ENCODE peak calls at places on chromosomes 6 and 20, in six cellular contexts. One of them, this sample, is unnamed.

GRCh38 chr20:32562495-32562911 is 22.6 kb downstream of the NOL4L start:
- DNase-seq in ovary: no peak
- DNase-seq in omental fat pad: no peak
- DNase-seq in GM13976: no peak
- DNase-seq in IMR-90: no peak
- DNase-seq in fibroblast of mammary gland: no peak
- DNase-seq in this sample: no peak

GRCh38 chr6:68777956-68778355 is 142.9 kb downstream of the ADGRB3 start:
- DNase-seq in omental fat pad: no peak
- DNase-seq in GM13976: no peak
- DNase-seq in ovary: no peak
- DNase-seq in IMR-90: peak; percentile 2
- DNase-seq in fibroblast of mammary gland: peak; percentile 62
- DNase-seq in this sample: no peak

GRCh38 chr6:84218091-84218490 is 9.4 kb downstream of the CEP162 start:
- DNase-seq in ovary: no peak
- DNase-seq in IMR-90: no peak
- DNase-seq in fibroblast of mammary gland: no peak
- DNase-seq in GM13976: no peak
- DNase-seq in omental fat pad: no peak
- DNase-seq in this sample: no peak

GRCh38 chr6:66930559-66931290 is 1223.7 kb upstream of the EYS start:
- DNase-seq in ovary: no peak
- DNase-seq in omental fat pad: no peak
- DNase-seq in IMR-90: peak; percentile 12
- DNase-seq in GM13976: no peak
- DNase-seq in fibroblast of mammary gland: peak; percentile 19
- DNase-seq in this sample: no peak

GRCh38 chr6:10033223-10033829 is 381.5 kb downstream of the TFAP2A start:
- DNase-seq in ovary: no peak
- DNase-seq in fibroblast of mammary gland: no peak
- DNase-seq in IMR-90: no peak
- DNase-seq in GM13976: no peak
- DNase-seq in omental fat pad: no peak
- DNase-seq in this sample: no peak

GRCh38 chr6:5660772-5661171 is 346.0 kb downstream of the NRN1 start:
- DNase-seq in IMR-90: no peak
- DNase-seq in GM13976: no peak
- DNase-seq in fibroblast of mammary gland: no peak
- DNase-seq in ovary: no peak
- DNase-seq in omental fat pad: no peak
- DNase-seq in this sample: no peak

GRCh38 chr20:36147707-36148106 is 6.8 kb upstream of the EPB41L1 start:
- DNase-seq in fibroblast of mammary gland: peak; percentile 81
- DNase-seq in omental fat pad: no peak
- DNase-seq in GM13976: no peak
- DNase-seq in ovary: no peak
- DNase-seq in IMR-90: peak; percentile 81
- DNase-seq in this sample: peak; percentile 84

GRCh38 chr6:2450546-2450945 is 205.1 kb upstream of the GMDS start:
- DNase-seq in ovary: no peak
- DNase-seq in GM13976: no peak
- DNase-seq in omental fat pad: no peak
- DNase-seq in fibroblast of mammary gland: no peak
- DNase-seq in IMR-90: no peak
- DNase-seq in this sample: no peak

GRCh38 chr6:108888745-108889144 is 40.5 kb downstream of the ARMC2 start:
- DNase-seq in IMR-90: no peak
- DNase-seq in GM13976: no peak
- DNase-seq in ovary: no peak
- DNase-seq in omental fat pad: no peak
- DNase-seq in fibroblast of mammary gland: no peak
- DNase-seq in this sample: no peak

GRCh38 chr6:151425561-151425960 is 26.4 kb downstream of the RMND1 start:
- DNase-seq in GM13976: no peak
- DNase-seq in IMR-90: peak; percentile 20
- DNase-seq in omental fat pad: no peak
- DNase-seq in ovary: no peak
- DNase-seq in fibroblast of mammary gland: peak; percentile 18
- DNase-seq in this sample: no peak

GRCh38 chr20:34709836-34710567 is 5.9 kb downstream of the TP53INP2 start:
- DNase-seq in omental fat pad: no peak
- DNase-seq in fibroblast of mammary gland: peak; percentile 53
- DNase-seq in GM13976: peak; percentile 80
- DNase-seq in IMR-90: peak; percentile 51
- DNase-seq in ovary: peak; percentile 69
- DNase-seq in this sample: no peak

GRCh38 chr6:85361643-85362014 is 88.3 kb upstream of the NT5E start:
- DNase-seq in GM13976: no peak
- DNase-seq in ovary: peak; percentile 36
- DNase-seq in IMR-90: no peak
- DNase-seq in omental fat pad: no peak
- DNase-seq in fibroblast of mammary gland: no peak
- DNase-seq in this sample: no peak

GRCh38 chr20:10250902-10251301 is 32.3 kb downstream of the SNAP25 start:
- DNase-seq in GM13976: no peak
- DNase-seq in ovary: no peak
- DNase-seq in IMR-90: no peak
- DNase-seq in omental fat pad: no peak
- DNase-seq in fibroblast of mammary gland: no peak
- DNase-seq in this sample: no peak

GRCh38 chr20:34643919-34644318 is 33.0 kb downstream of the PIGU start:
- DNase-seq in omental fat pad: no peak
- DNase-seq in IMR-90: peak; percentile 91
- DNase-seq in ovary: no peak
- DNase-seq in GM13976: no peak
- DNase-seq in fibroblast of mammary gland: peak; percentile 90
- DNase-seq in this sample: peak; percentile 92

GRCh38 chr20:34988176-34988540 is 32.5 kb downstream of the MYH7B start:
- DNase-seq in omental fat pad: no peak
- DNase-seq in fibroblast of mammary gland: peak; percentile 23
- DNase-seq in GM13976: no peak
- DNase-seq in ovary: no peak
- DNase-seq in IMR-90: peak; percentile 10
- DNase-seq in this sample: no peak

GRCh38 chr6:40536442-40536841 is 50.7 kb downstream of the LRFN2 start:
- DNase-seq in ovary: no peak
- DNase-seq in IMR-90: no peak
- DNase-seq in GM13976: no peak
- DNase-seq in omental fat pad: no peak
- DNase-seq in fibroblast of mammary gland: no peak
- DNase-seq in this sample: no peak
- TF ChIP-seq CTCF in ovary: no peak
- TF ChIP-seq CTCF in IMR-90: no peak
- TF ChIP-seq CTCF in GM13976: no peak
- TF ChIP-seq CTCF in omental fat pad: no peak
- TF ChIP-seq CTCF in fibroblast of mammary gland: peak; percentile 4
- TF ChIP-seq CTCF in this sample: peak; percentile 13

DNA sequence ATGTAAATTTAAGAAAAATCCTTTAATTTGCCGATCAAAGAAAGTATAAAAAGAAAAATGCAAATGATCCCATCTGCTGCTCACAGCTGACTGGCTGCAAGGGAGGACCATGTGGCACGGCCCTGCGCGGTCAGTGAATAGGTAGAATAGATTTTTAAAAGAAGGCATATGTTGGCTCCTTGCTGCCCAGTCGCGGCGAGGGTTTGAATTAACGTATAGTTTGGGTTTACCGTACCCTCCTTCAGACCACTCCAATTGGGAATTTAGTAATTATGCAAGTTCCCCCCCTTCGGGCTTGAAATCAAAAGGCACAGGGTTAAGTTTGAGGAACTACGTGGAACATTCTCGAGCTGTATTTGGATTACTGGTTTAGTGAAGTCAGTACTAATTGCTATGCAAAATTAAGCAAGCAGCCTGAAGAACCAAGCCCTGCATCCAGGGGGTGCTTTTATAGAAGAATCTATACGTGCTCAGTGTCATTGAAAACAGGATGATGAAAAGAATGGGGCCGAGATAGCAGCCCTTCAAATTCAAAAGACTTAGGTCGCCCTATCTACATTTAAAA is 1.1 kb upstream of the BEND3 start:
- DNase-seq in GM13976: no peak
- DNase-seq in ovary: no peak
- DNase-seq in IMR-90: no peak
- DNase-seq in fibroblast of mammary gland: no peak
- DNase-seq in omental fat pad: no peak
- DNase-seq in this sample: no peak
- TF ChIP-seq CTCF in GM13976: no peak
- TF ChIP-seq CTCF in ovary: no peak
- TF ChIP-seq CTCF in IMR-90: peak; percentile 9
- TF ChIP-seq CTCF in fibroblast of mammary gland: peak; percentile 16
- TF ChIP-seq CTCF in omental fat pad: no peak
- TF ChIP-seq CTCF in this sample: no peak

GRCh38 chr6:42301986-42302385 is 84.3 kb upstream of the MRPS10 start:
- DNase-seq in ovary: no peak
- DNase-seq in fibroblast of mammary gland: no peak
- DNase-seq in IMR-90: no peak
- DNase-seq in omental fat pad: no peak
- DNase-seq in GM13976: no peak
- DNase-seq in this sample: no peak

GRCh38 chr6:42304313-42304712 is 86.7 kb upstream of the MRPS10 start:
- DNase-seq in ovary: no peak
- DNase-seq in GM13976: no peak
- DNase-seq in IMR-90: peak; percentile 31
- DNase-seq in omental fat pad: no peak
- DNase-seq in fibroblast of mammary gland: no peak
- DNase-seq in this sample: no peak

GRCh38 chr6:42302441-42302840 is 84.8 kb upstream of the MRPS10 start:
- DNase-seq in IMR-90: peak; percentile 47
- DNase-seq in GM13976: no peak
- DNase-seq in ovary: no peak
- DNase-seq in omental fat pad: no peak
- DNase-seq in fibroblast of mammary gland: no peak
- DNase-seq in this sample: no peak

GRCh38 chr6:42306439-42307140 is 88.9 kb upstream of the MRPS10 start:
- DNase-seq in omental fat pad: no peak
- DNase-seq in GM13976: no peak
- DNase-seq in IMR-90: no peak
- DNase-seq in ovary: no peak
- DNase-seq in fibroblast of mammary gland: no peak
- DNase-seq in this sample: no peak

DNA sequence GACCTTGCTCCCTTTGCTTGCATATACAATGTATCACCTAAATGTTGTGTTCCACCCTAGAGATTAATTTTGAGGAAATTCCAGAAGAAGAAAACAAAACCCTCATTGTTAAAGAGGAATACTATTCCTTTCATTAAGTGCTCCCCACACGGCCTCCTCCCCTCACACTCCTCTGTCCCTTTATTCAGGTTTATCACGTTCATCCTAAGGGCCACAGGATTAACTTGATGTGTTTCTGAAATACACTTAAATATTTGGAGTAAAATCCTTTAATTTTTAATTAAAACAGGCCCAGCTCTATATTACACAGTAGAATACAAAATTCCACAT is 89.4 kb upstream of the MRPS10 start:
- DNase-seq in omental fat pad: no peak
- DNase-seq in IMR-90: no peak
- DNase-seq in GM13976: no peak
- DNase-seq in fibroblast of mammary gland: no peak
- DNase-seq in ovary: no peak
- DNase-seq in this sample: no peak
- TF ChIP-seq CTCF in omental fat pad: no peak
- TF ChIP-seq CTCF in IMR-90: no peak
- TF ChIP-seq CTCF in GM13976: no peak
- TF ChIP-seq CTCF in fibroblast of mammary gland: no peak
- TF ChIP-seq CTCF in ovary: no peak
- TF ChIP-seq CTCF in this sample: no peak

GRCh38 chr6:124389127-124389526 is 573.1 kb upstream of the RNF217 start:
- DNase-seq in IMR-90: no peak
- DNase-seq in omental fat pad: no peak
- DNase-seq in ovary: no peak
- DNase-seq in fibroblast of mammary gland: no peak
- DNase-seq in GM13976: no peak
- DNase-seq in this sample: no peak
- TF ChIP-seq CTCF in IMR-90: no peak
- TF ChIP-seq CTCF in omental fat pad: no peak
- TF ChIP-seq CTCF in ovary: no peak
- TF ChIP-seq CTCF in fibroblast of mammary gland: no peak
- TF ChIP-seq CTCF in GM13976: no peak
- TF ChIP-seq CTCF in this sample: no peak

GRCh38 chr6:38035478-38035877 is 216.0 kb downstream of the ZFAND3 start:
- DNase-seq in omental fat pad: no peak
- DNase-seq in GM13976: no peak
- DNase-seq in ovary: no peak
- DNase-seq in fibroblast of mammary gland: peak; percentile 12
- DNase-seq in IMR-90: no peak
- DNase-seq in this sample: no peak

GRCh38 chr6:38039497-38039896 is 220.0 kb downstream of the ZFAND3 start:
- DNase-seq in fibroblast of mammary gland: no peak
- DNase-seq in IMR-90: peak; percentile 58
- DNase-seq in GM13976: no peak
- DNase-seq in ovary: no peak
- DNase-seq in omental fat pad: no peak
- DNase-seq in this sample: no peak

GRCh38 chr6:38030380-38030779 is 210.9 kb downstream of the ZFAND3 start:
- DNase-seq in omental fat pad: no peak
- DNase-seq in fibroblast of mammary gland: no peak
- DNase-seq in IMR-90: no peak
- DNase-seq in ovary: no peak
- DNase-seq in GM13976: no peak
- DNase-seq in this sample: no peak

GRCh38 chr6:38033442-38033982 is 214.0 kb downstream of the ZFAND3 start:
- DNase-seq in IMR-90: no peak
- DNase-seq in fibroblast of mammary gland: no peak
- DNase-seq in GM13976: no peak
- DNase-seq in omental fat pad: no peak
- DNase-seq in ovary: no peak
- DNase-seq in this sample: no peak

GRCh38 chr6:38034269-38034914 is 214.9 kb downstream of the ZFAND3 start:
- DNase-seq in IMR-90: peak; percentile 79
- DNase-seq in ovary: no peak
- DNase-seq in GM13976: no peak
- DNase-seq in omental fat pad: no peak
- DNase-seq in fibroblast of mammary gland: peak; percentile 74
- DNase-seq in this sample: peak; percentile 45
- TF ChIP-seq CTCF in IMR-90: peak; percentile 66
- TF ChIP-seq CTCF in ovary: no peak
- TF ChIP-seq CTCF in GM13976: peak; percentile 38
- TF ChIP-seq CTCF in omental fat pad: no peak
- TF ChIP-seq CTCF in fibroblast of mammary gland: peak; percentile 75
- TF ChIP-seq CTCF in this sample: peak; percentile 66

GRCh38 chr6:50264995-50265571 is 215.4 kb upstream of the DEFB112 start:
- DNase-seq in fibroblast of mammary gland: no peak
- DNase-seq in omental fat pad: no peak
- DNase-seq in GM13976: no peak
- DNase-seq in ovary: no peak
- DNase-seq in IMR-90: no peak
- DNase-seq in this sample: no peak
- TF ChIP-seq CTCF in fibroblast of mammary gland: no peak
- TF ChIP-seq CTCF in omental fat pad: no peak
- TF ChIP-seq CTCF in GM13976: no peak
- TF ChIP-seq CTCF in ovary: no peak
- TF ChIP-seq CTCF in IMR-90: peak; percentile 13
- TF ChIP-seq CTCF in this sample: no peak

DNA sequence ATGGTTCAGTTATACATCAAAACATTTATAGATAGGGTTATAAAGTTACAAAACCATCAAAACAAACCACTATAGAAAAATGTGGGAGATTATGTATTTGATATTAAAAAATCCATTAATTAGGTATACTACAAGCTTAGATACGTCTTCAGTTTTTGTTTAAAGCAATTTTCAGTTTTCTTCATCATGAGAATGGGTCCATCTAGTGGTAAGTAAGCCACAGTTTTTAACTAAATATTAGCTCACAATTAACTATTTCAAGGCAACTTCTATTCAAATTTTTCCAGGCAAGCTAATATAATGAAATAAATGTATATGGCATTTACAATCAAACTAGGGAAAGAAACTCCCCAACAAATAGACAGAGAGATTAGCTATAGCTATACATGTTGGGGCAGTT is 44.4 kb downstream of the RNGTT start:
- DNase-seq in IMR-90: no peak
- DNase-seq in omental fat pad: no peak
- DNase-seq in GM13976: no peak
- DNase-seq in ovary: no peak
- DNase-seq in fibroblast of mammary gland: peak; percentile 18
- DNase-seq in this sample: no peak
- TF ChIP-seq CTCF in IMR-90: peak; percentile 21
- TF ChIP-seq CTCF in omental fat pad: no peak
- TF ChIP-seq CTCF in GM13976: no peak
- TF ChIP-seq CTCF in ovary: no peak
- TF ChIP-seq CTCF in fibroblast of mammary gland: peak; percentile 32
- TF ChIP-seq CTCF in this sample: peak; percentile 13

This sample was measured in AG09309.